ENCODE peak calls at places on chromosome 20, in five cellular contexts. One of them, this sample, is unnamed.

GRCh38 chr20:16327606-16328005 is 245.6 kb downstream of the KIF16B start:
- DNase-seq in PC-9: no peak
- DNase-seq in omental fat pad: no peak
- DNase-seq in Calu3: no peak
- DNase-seq in GM10248: no peak
- DNase-seq in this sample: no peak

GRCh38 chr20:46145646-46146045 is 27.5 kb downstream of the CD40 start:
- DNase-seq in PC-9: no peak
- DNase-seq in omental fat pad: no peak
- DNase-seq in Calu3: no peak
- DNase-seq in GM10248: no peak
- DNase-seq in this sample: no peak

GRCh38 chr20:47857142-47857993 is 72.1 kb upstream of the SULF2 start:
- DNase-seq in PC-9: peak
- DNase-seq in omental fat pad: no peak
- DNase-seq in Calu3: no peak
- DNase-seq in GM10248: peak
- DNase-seq in this sample: no peak

GRCh38 chr20:38131588-38132121 is 33.4 kb downstream of the TGM2 start:
- DNase-seq in PC-9: peak
- DNase-seq in omental fat pad: no peak
- DNase-seq in Calu3: no peak
- DNase-seq in GM10248: no peak
- DNase-seq in this sample: no peak

GRCh38 chr20:52578559-52578958 is 387.0 kb upstream of the ZFP64 start:
- DNase-seq in PC-9: no peak
- DNase-seq in omental fat pad: no peak
- DNase-seq in Calu3: no peak
- DNase-seq in GM10248: no peak
- DNase-seq in this sample: no peak

GRCh38 chr20:37736132-37736531 is 42.3 kb downstream of the CTNNBL1 start:
- DNase-seq in PC-9: no peak
- DNase-seq in omental fat pad: no peak
- DNase-seq in Calu3: no peak
- DNase-seq in GM10248: no peak
- DNase-seq in this sample: no peak

GRCh38 chr20:20856306-20856705 is 143.9 kb upstream of the RALGAPA2 start:
- DNase-seq in PC-9: no peak
- DNase-seq in omental fat pad: no peak
- DNase-seq in Calu3: no peak
- DNase-seq in GM10248: no peak
- DNase-seq in this sample: no peak

GRCh38 chr20:36768768-36769430 is 4.7 kb downstream of the DSN1 start:
- DNase-seq in PC-9: peak
- DNase-seq in omental fat pad: no peak
- DNase-seq in Calu3: no peak
- DNase-seq in GM10248: no peak
- DNase-seq in this sample: no peak

GRCh38 chr20:43862438-43862837 is 52.2 kb upstream of the TOX2 start:
- DNase-seq in PC-9: no peak
- DNase-seq in omental fat pad: no peak
- DNase-seq in Calu3: no peak
- DNase-seq in GM10248: no peak
- DNase-seq in this sample: no peak

GRCh38 chr20:12961725-12962124 is 47.0 kb upstream of the SPTLC3 start:
- DNase-seq in PC-9: no peak
- DNase-seq in omental fat pad: no peak
- DNase-seq in Calu3: no peak
- DNase-seq in GM10248: no peak
- DNase-seq in this sample: no peak

GRCh38 chr20:4344660-4345059 is 329.3 kb upstream of the RNF24 start:
- DNase-seq in PC-9: no peak
- DNase-seq in omental fat pad: no peak
- DNase-seq in Calu3: no peak
- DNase-seq in GM10248: no peak
- DNase-seq in this sample: no peak

GRCh38 chr20:38601216-38602184 is at the start of gene ARHGAP40:
- DNase-seq in PC-9: peak
- DNase-seq in omental fat pad: no peak
- DNase-seq in Calu3: peak
- DNase-seq in GM10248: peak
- DNase-seq in this sample: no peak

GRCh38 chr20:58555078-58555765 is 40.0 kb upstream of the APCDD1L start:
- DNase-seq in PC-9: peak
- DNase-seq in omental fat pad: no peak
- DNase-seq in Calu3: no peak
- DNase-seq in GM10248: no peak
- DNase-seq in this sample: peak

GRCh38 chr20:16209826-16210365 is 363.4 kb downstream of the KIF16B start:
- DNase-seq in PC-9: no peak
- DNase-seq in omental fat pad: no peak
- DNase-seq in Calu3: no peak
- DNase-seq in GM10248: no peak
- DNase-seq in this sample: no peak

GRCh38 chr20:48940170-48940569 is 18.7 kb downstream of the ARFGEF2 start:
- DNase-seq in PC-9: no peak
- DNase-seq in omental fat pad: no peak
- DNase-seq in Calu3: no peak
- DNase-seq in GM10248: no peak
- DNase-seq in this sample: no peak

GRCh38 chr20:13690948-13691347 is 52.2 kb upstream of the TASP1 start:
- DNase-seq in PC-9: no peak
- DNase-seq in omental fat pad: no peak
- DNase-seq in Calu3: no peak
- DNase-seq in GM10248: no peak
- DNase-seq in this sample: no peak

GRCh38 chr20:49237531-49237930 is 18.3 kb downstream of the DDX27 start:
- DNase-seq in PC-9: no peak
- DNase-seq in omental fat pad: no peak
- DNase-seq in Calu3: no peak
- DNase-seq in GM10248: no peak
- DNase-seq in this sample: no peak

DNA sequence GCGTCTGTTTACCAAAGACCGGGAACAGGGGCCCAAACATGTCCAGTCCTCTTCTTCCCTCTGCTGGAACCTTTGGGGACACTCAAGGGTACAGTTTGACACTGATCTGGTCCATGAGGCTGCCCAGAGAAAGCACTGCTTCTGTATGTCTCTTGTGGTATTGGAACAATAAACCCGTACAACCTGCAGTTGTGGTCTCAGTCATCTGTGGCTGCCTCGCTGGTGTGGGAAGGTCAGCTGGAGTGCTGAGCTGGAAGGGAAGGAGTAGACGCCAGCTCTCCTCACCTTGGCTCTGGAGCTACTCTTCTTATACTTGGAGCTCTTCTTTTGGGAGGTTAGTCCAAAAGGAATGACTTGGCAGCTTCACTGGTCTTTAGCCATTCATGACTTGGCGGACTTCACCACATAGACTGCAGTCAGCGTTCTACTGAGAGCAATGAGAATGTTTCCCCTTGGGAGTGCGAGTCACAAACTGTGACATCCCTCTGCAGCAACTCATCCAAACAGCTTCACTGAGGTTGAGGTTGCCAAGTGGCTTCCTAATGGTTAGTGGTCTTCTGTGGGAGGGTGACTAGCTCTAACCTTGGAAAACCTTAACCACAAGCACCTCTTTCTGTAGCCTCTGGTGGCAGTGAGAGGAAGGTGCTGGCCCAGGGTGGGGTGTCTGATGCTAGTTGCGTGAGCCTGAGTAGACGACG is 81.2 kb downstream of the ASXL1 start:
- DNase-seq in PC-9: no peak
- DNase-seq in omental fat pad: no peak
- DNase-seq in Calu3: no peak
- DNase-seq in GM10248: no peak
- DNase-seq in this sample: no peak
- TF ChIP-seq CTCF in PC-9: no peak
- TF ChIP-seq CTCF in omental fat pad: no peak
- TF ChIP-seq CTCF in Calu3: peak
- TF ChIP-seq CTCF in GM10248: no peak
- TF ChIP-seq CTCF in this sample: no peak

GRCh38 chr20:1700990-1701389 is 43.4 kb upstream of the SIRPG start:
- DNase-seq in PC-9: no peak
- DNase-seq in omental fat pad: no peak
- DNase-seq in Calu3: no peak
- DNase-seq in GM10248: no peak
- DNase-seq in this sample: no peak
- TF ChIP-seq CTCF in PC-9: no peak
- TF ChIP-seq CTCF in omental fat pad: no peak
- TF ChIP-seq CTCF in Calu3: no peak
- TF ChIP-seq CTCF in GM10248: no peak
- TF ChIP-seq CTCF in this sample: no peak

DNA sequence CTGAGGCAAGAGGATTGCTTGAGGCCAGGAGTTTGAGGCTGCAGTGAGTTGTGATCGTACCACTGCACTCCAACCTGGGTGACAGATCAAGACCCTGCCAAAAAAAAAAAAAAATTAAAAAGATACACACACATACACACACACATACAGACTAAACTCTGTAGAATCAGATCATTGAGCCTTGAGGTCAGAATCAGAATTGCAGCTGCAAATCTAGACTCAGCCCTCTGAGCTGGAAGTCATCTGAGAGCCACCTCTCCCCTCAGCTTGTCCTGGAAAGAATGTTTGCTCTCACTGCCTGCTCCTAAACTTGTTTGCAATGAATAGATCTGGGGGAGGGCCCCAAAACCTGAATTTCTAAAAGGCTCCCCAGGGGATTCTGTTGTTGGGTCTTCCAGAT is 41.4 kb upstream of the ANGPT4 start:
- DNase-seq in PC-9: no peak
- DNase-seq in omental fat pad: no peak
- DNase-seq in Calu3: no peak
- DNase-seq in GM10248: no peak
- DNase-seq in this sample: no peak
- TF ChIP-seq CTCF in PC-9: peak
- TF ChIP-seq CTCF in omental fat pad: no peak
- TF ChIP-seq CTCF in Calu3: no peak
- TF ChIP-seq CTCF in GM10248: no peak
- TF ChIP-seq CTCF in this sample: no peak

GRCh38 chr20:50567860-50568548 is 57.8 kb downstream of the PTPN1 start:
- DNase-seq in PC-9: no peak
- DNase-seq in omental fat pad: no peak
- DNase-seq in Calu3: no peak
- DNase-seq in GM10248: no peak
- DNase-seq in this sample: peak

GRCh38 chr20:50568549-50568942 is 58.4 kb downstream of the PTPN1 start:
- DNase-seq in PC-9: no peak
- DNase-seq in omental fat pad: no peak
- DNase-seq in Calu3: no peak
- DNase-seq in GM10248: no peak
- DNase-seq in this sample: no peak

GRCh38 chr20:50572922-50573777 is 63.0 kb downstream of the PTPN1 start:
- DNase-seq in PC-9: no peak
- DNase-seq in omental fat pad: peak
- DNase-seq in Calu3: no peak
- DNase-seq in GM10248: no peak
- DNase-seq in this sample: peak

GRCh38 chr20:50571466-50571865 is 61.3 kb downstream of the PTPN1 start:
- DNase-seq in PC-9: no peak
- DNase-seq in omental fat pad: no peak
- DNase-seq in Calu3: no peak
- DNase-seq in GM10248: no peak
- DNase-seq in this sample: peak

DNA sequence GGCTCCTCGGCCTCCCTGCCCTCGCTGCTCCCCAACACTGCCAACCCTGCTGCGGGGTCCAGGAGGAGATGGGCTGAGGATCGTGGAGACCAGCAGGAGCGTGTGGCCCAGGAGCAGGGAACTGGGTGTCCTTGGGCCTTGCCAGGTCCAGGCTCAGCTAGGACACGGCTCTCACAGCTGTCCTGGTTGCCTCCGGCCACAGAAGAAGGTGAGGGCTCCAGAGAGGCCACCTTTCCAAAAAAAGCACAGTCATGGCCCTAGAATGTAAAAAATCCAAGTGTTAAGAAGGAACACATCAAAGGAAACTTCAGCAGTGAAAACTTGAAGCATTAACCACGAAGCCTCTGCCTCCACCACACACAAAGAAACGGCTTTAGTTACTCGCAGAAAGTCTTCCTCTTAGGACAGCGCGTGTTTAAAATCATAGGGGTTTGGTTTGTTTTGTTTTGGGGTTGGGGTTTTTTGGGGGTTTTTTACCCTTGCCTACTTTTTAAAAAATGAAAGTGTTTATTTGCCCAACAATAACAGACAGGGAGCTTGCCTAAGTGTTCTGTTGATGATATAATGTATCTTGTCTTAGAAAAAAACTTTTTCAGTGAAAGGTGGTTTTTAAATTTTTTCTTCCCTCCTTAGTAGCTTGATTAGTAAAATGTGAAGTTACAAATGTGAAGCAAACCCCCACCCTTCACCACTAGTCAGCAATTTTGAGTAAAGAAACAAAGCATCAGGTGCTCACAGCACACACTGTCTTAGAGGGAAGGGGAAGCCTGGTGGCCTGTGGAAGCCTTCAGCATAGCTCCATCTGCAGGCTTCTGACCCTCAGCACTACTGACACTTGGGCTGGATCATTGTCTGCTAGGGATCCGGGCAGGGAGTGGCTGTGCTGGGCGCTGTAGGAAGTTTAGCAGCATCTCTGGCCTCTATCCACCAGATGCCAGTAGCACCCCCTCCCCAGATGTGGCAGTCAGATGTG is 60.0 kb downstream of the PTPN1 start:
- DNase-seq in PC-9: no peak
- DNase-seq in omental fat pad: no peak
- DNase-seq in Calu3: no peak
- DNase-seq in GM10248: peak
- DNase-seq in this sample: no peak
- TF ChIP-seq CTCF in PC-9: peak
- TF ChIP-seq CTCF in omental fat pad: no peak
- TF ChIP-seq CTCF in Calu3: no peak
- TF ChIP-seq CTCF in GM10248: peak
- TF ChIP-seq CTCF in this sample: no peak

DNA sequence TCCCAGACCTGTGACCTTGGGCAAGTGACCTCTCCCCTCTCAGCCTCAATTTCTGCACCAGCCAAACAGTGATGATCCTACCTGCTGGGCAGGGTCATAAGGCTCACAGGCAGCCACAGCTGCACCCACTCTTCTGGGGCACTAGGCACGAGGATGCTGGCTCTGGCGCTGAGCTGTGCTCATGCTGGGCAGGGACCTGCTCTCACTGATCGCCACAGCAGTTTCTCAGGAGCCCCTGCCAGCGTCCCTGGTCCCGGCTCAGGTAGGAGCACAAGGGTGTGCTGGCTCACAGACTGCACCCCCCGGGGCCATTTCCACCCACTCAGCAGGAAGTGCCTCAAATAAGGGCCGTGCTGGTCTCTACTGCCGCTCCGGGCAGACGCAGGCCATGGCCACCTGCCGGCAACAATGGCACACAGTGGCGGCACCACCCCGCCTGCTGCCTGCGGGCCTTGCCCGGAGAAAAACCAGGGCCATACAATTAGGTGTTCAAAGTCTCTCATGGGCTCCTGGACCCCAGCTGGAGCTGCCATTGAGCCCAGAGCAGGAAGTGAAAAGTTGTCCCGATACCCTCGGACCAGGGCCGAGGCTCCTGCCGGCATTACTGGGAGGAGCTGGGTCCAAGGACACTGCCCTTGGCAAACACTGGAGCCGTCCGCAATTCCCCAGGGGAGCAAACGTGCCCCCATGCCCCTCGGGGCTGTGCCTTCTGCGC is 4.6 kb upstream of the CABLES2 start:
- DNase-seq in PC-9: no peak
- DNase-seq in omental fat pad: no peak
- DNase-seq in Calu3: no peak
- DNase-seq in GM10248: no peak
- DNase-seq in this sample: no peak
- TF ChIP-seq CTCF in PC-9: no peak
- TF ChIP-seq CTCF in omental fat pad: no peak
- TF ChIP-seq CTCF in Calu3: no peak
- TF ChIP-seq CTCF in GM10248: no peak
- TF ChIP-seq CTCF in this sample: no peak

GRCh38 chr20:33233129-33233774 is 2.5 kb upstream of the BPIFA1 start:
- DNase-seq in PC-9: no peak
- DNase-seq in omental fat pad: no peak
- DNase-seq in Calu3: peak
- DNase-seq in GM10248: no peak
- DNase-seq in this sample: no peak
- TF ChIP-seq CTCF in PC-9: no peak
- TF ChIP-seq CTCF in omental fat pad: no peak
- TF ChIP-seq CTCF in Calu3: no peak
- TF ChIP-seq CTCF in GM10248: no peak
- TF ChIP-seq CTCF in this sample: no peak

This sample was measured in ascending aorta.